ENCODE peak calls at places on chromosome 10, in six cellular contexts. J is activated CD8-positive, alpha-beta memory T cell treated with anti-CD3 and anti-CD28 coated beads for 24 hours; K is fibroblast of the aortic adventitia; D is BE2C; Y is astrocyte of the cerebellum; E is activated CD8-positive, alpha-beta T cell treated with anti-CD3 and anti-CD28 coated beads for 36 hours. Z is an unnamed sample.

GRCh38 chr10:78424721-78425120 is 391.1 kb downstream of the RPS24 start:
- DNase-seq in E (no peak), J (no peak), K (no peak), Y (no peak), D (no peak), Z (peak)

GRCh38 chr10:11270135-11270857 is 252.6 kb downstream of the CELF2 start:
- DNase-seq in Y (peak), E (peak), K (peak), D (peak), J (peak), Z (peak)

GRCh38 chr10:124911124-124912051 is 30.5 kb upstream of the ZRANB1 start:
- DNase-seq in D (no peak), K (peak), Y (peak), E (no peak), J (no peak), Z (no peak)

GRCh38 chr10:96612052-96612830 is 25.4 kb upstream of the TM9SF3 start:
- DNase-seq in K (no peak), J (no peak), Y (no peak), D (no peak), E (no peak), Z (no peak)

GRCh38 chr10:36441557-36441956 is 683.8 kb upstream of the ANKRD30A start:
- DNase-seq in E (no peak), Y (no peak), D (peak), J (no peak), K (peak), Z (no peak)

GRCh38 chr10:122018951-122019413 is 30.0 kb downstream of the TACC2 start:
- DNase-seq in J (no peak), E (no peak), Y (no peak), D (no peak), K (no peak), Z (no peak)

GRCh38 chr10:113754768-113755167 is 3.3 kb downstream of the PLEKHS1 start:
- DNase-seq in J (no peak), Y (no peak), D (no peak), K (no peak), E (no peak), Z (no peak)

GRCh38 chr10:82206831-82207230 is 331.8 kb downstream of the NRG3 start:
- DNase-seq in K (peak), D (no peak), E (no peak), J (no peak), Y (no peak), Z (peak)

GRCh38 chr10:17512341-17513001 is 58.1 kb upstream of the ST8SIA6 start:
- DNase-seq in E (no peak), K (peak), Y (peak), J (no peak), D (no peak), Z (peak)

GRCh38 chr10:33441561-33441960 is 107.1 kb upstream of the NRP1 start:
- DNase-seq in J (no peak), Y (no peak), E (no peak), D (no peak), K (no peak), Z (no peak)

GRCh38 chr10:4770766-4771553 is 55.0 kb upstream of the AKR1E2 start:
- DNase-seq in Y (peak), D (no peak), E (no peak), K (peak), J (no peak), Z (peak)

GRCh38 chr10:13173619-13174018 is 12.3 kb downstream of the MCM10 start:
- DNase-seq in J (no peak), K (no peak), E (no peak), Y (no peak), D (no peak), Z (no peak)

GRCh38 chr10:63027533-63027932 is 105.6 kb upstream of the NRBF2 start:
- DNase-seq in D (no peak), E (no peak), Y (no peak), K (no peak), J (no peak), Z (no peak)

GRCh38 chr10:91939653-91940052 is 16.1 kb downstream of the BTAF1 start:
- DNase-seq in E (no peak), K (no peak), J (no peak), Y (no peak), D (no peak), Z (no peak)

GRCh38 chr10:44201656-44202055 is 183.2 kb downstream of the CXCL12 start:
- DNase-seq in K (no peak), Y (no peak), E (no peak), D (no peak), J (no peak), Z (no peak)

GRCh38 chr10:93437000-93437945 is 44.9 kb downstream of the MYOF start:
- DNase-seq in D (no peak), E (no peak), K (peak), J (no peak), Y (peak), Z (peak)

GRCh38 chr10:74083304-74083703 is 67.3 kb downstream of the AP3M1 start:
- DNase-seq in Y (no peak), K (no peak), D (no peak), E (no peak), J (no peak), Z (no peak)

GRCh38 chr10:3401491-3401938 is 228.9 kb upstream of the PITRM1 start:
- DNase-seq in K (peak), Y (peak), D (no peak), E (no peak), J (no peak), Z (peak)

GRCh38 chr10:121608669-121609190 is 10.5 kb upstream of the FGFR2 start:
- DNase-seq in J (peak), K (no peak), E (peak), D (peak), Y (no peak), Z (peak)

GRCh38 chr10:132455986-132456847 is 59.2 kb downstream of the PWWP2B start:
- DNase-seq in E (no peak), Y (no peak), D (no peak), J (no peak), K (no peak), Z (no peak)

GRCh38 chr10:28738200-28738599 is 60.9 kb downstream of the BAMBI start:
- DNase-seq in E (peak), K (no peak), D (peak), J (no peak), Y (no peak), Z (no peak)

GRCh38 chr10:106619353-106619752 is 545.2 kb downstream of the SORCS1 start:
- DNase-seq in J (no peak), D (no peak), Y (no peak), E (no peak), K (no peak), Z (no peak)

GRCh38 chr10:52314007-52314821 is at the start of gene DKK1:
- DNase-seq in E (peak), K (peak), J (peak), Y (no peak), D (peak), Z (peak)

GRCh38 chr10:61899045-61899444 is 2.5 kb upstream of the ARID5B start:
- DNase-seq in J (no peak), E (no peak), D (no peak), K (peak), Y (no peak), Z (peak)

GRCh38 chr10:100727808-100728207 is 17.6 kb upstream of the PAX2 start:
- DNase-seq in Y (no peak), J (no peak), K (no peak), D (no peak), E (no peak), Z (no peak)

GRCh38 chr10:101903827-101904520 is 60.4 kb upstream of the KCNIP2 start:
- DNase-seq in Y (no peak), D (peak), E (peak), K (no peak), J (no peak), Z (no peak)

GRCh38 chr10:8040651-8041050 is 13.8 kb upstream of the GATA3 start:
- DNase-seq in K (no peak), E (no peak), J (no peak), Y (no peak), D (no peak), Z (no peak)

Z was measured in MCF 10A.